ENCODE peak calls at places on chromosome 1, in ten cellular contexts. L is activated T-cell treated with anti-CD3 and anti-CD28 coated beads for 1 hour; W is iris pigment epithelial cell; P is effector CD4-positive, alpha-beta T cell; D is activated T-helper 2 cell treated with anti-CD3 and anti-CD28 coated beads, Interferon-gamma antibody, Interleukin-2, Interleukin-4, amounts not matched to agents 10 μg/mL and 5 μg/mL and 100 μg/mL, durations not matched to agents 14 hours and 24 hours and 36 hours; T is HL-60; B is right lobe of liver; Z is frontal cortex; K is GM20000; Y is GM12865. R is an unnamed sample.

GRCh38 chr1:83547903-83548302 is 451.0 kb downstream of the TTLL7 start:
- DNase-seq in L (no peak), W (peak), P (no peak), D (no peak), T (no peak), B (peak), Z (no peak), K (no peak), Y (no peak), R (peak)

GRCh38 chr1:58619286-58620054 is 42.4 kb upstream of the TACSTD2 start:
- DNase-seq in L (no peak), W (no peak), P (no peak), D (no peak), T (no peak), B (no peak), Z (no peak), K (no peak), Y (no peak), R (peak)

GRCh38 chr1:40989066-40989465 is 9.6 kb downstream of the CTPS1 start:
- DNase-seq in L (no peak), W (no peak), P (no peak), D (no peak), T (no peak), B (no peak), Z (no peak), K (no peak), Y (no peak), R (no peak)

GRCh38 chr1:82090104-82090503 is 289.4 kb downstream of the ADGRL2 start:
- DNase-seq in L (no peak), W (peak), P (no peak), D (no peak), T (no peak), B (no peak), Z (no peak), K (no peak), Y (no peak), R (peak)

GRCh38 chr1:214850432-214851010 is 232.0 kb upstream of the KCNK2 start:
- DNase-seq in L (no peak), W (peak), P (no peak), D (no peak), T (no peak), B (no peak), Z (no peak), K (no peak), Y (no peak), R (no peak)

GRCh38 chr1:99642053-99642452 is 3.9 kb upstream of the PALMD start:
- DNase-seq in L (no peak), W (no peak), P (no peak), D (no peak), T (no peak), B (no peak), Z (no peak), K (no peak), Y (no peak), R (no peak)

GRCh38 chr1:42993631-42994121 is 35.0 kb upstream of the SLC2A1 start:
- DNase-seq in L (no peak), W (no peak), P (no peak), D (no peak), T (peak), B (no peak), Z (no peak), K (no peak), Y (no peak), R (no peak)

GRCh38 chr1:247156787-247157232 is 15.0 kb downstream of the ZNF124 start:
- DNase-seq in L (no peak), W (no peak), P (no peak), D (no peak), T (no peak), B (no peak), Z (no peak), K (no peak), Y (no peak), R (no peak)

GRCh38 chr1:205321109-205321958 is at the start of gene NUAK2:
- DNase-seq in L (peak), W (peak), P (peak), D (peak), T (peak), B (peak), Z (peak), K (peak), Y (peak), R (peak)

GRCh38 chr1:200372095-200372884 is 37.5 kb downstream of the ZNF281 start:
- DNase-seq in L (no peak), W (peak), P (no peak), D (no peak), T (no peak), B (no peak), Z (no peak), K (no peak), Y (no peak), R (peak)

R was measured in adipocyte.